ENCODE peak calls at places on chromosome 11, in eight cellular contexts. X is neural crest cell, I is sigmoid colon, K is MM.1S, V is testis, C is GM20000, R is epithelial cell of esophagus, A is psoas muscle. W is an unnamed sample.

GRCh38 chr11:60905551-60906113 is 753 bp downstream of the PRPF19 start:
- DNase-seq in R (peak; percentile 87), I (peak; percentile 58), X (no peak), C (no peak), V (no peak), K (peak; percentile 16), A (no peak), W (no peak)

GRCh38 chr11:9315078-9315688 is 790 bp upstream of the TMEM41B start:
- DNase-seq in R (peak; percentile 19), V (peak; percentile 24), C (no peak), A (no peak), X (peak; percentile 7), I (no peak), K (peak; percentile 18), W (no peak)

GRCh38 chr11:71478216-71478840 is 25.3 kb downstream of the NADSYN1 start:
- DNase-seq in A (no peak), V (no peak), K (no peak), I (no peak), C (no peak), X (no peak), R (no peak), W (no peak)

GRCh38 chr11:789951-790350 is at the start of gene CEND1:
- DNase-seq in R (peak; percentile 44), I (no peak), A (peak; percentile 45), C (peak; percentile 87), V (no peak), K (peak; percentile 61), X (no peak), W (peak; percentile 81)

GRCh38 chr11:119903389-119903788 is 174.4 kb upstream of the NECTIN1 start:
- DNase-seq in V (no peak), I (no peak), K (no peak), R (no peak), C (no peak), X (no peak), A (no peak), W (no peak)

GRCh38 chr11:77677138-77677537 is 39.5 kb upstream of the CLNS1A start:
- DNase-seq in R (no peak), X (no peak), I (no peak), K (no peak), V (no peak), C (no peak), A (no peak), W (no peak)

GRCh38 chr11:122069946-122070345 is 46.1 kb downstream of the BLID start:
- DNase-seq in A (peak; percentile 32), X (peak; percentile 64), C (peak; percentile 10), R (peak; percentile 56), V (peak; percentile 83), K (peak; percentile 90), I (peak; percentile 80), W (peak; percentile 10)

GRCh38 chr11:87374206-87374793 is 336.6 kb downstream of the TMEM135 start:
- DNase-seq in C (no peak), R (no peak), X (no peak), K (no peak), V (no peak), I (no peak), A (no peak), W (no peak)

GRCh38 chr11:35798423-35798822 is 135.8 kb downstream of the TRIM44 start:
- DNase-seq in R (peak; percentile 49), C (no peak), A (no peak), I (no peak), X (no peak), K (no peak), V (no peak), W (no peak)

GRCh38 chr11:35798983-35799382 is 136.4 kb downstream of the TRIM44 start:
- DNase-seq in R (peak; percentile 55), I (no peak), X (no peak), C (no peak), K (no peak), V (no peak), A (no peak), W (no peak)

GRCh38 chr11:35800970-35801953 is 138.7 kb downstream of the TRIM44 start:
- DNase-seq in K (no peak), R (no peak), X (no peak), C (peak; percentile 26), A (no peak), I (no peak), V (no peak), W (peak; percentile 24)

GRCh38 chr11:35802221-35802620 is 139.6 kb downstream of the TRIM44 start:
- DNase-seq in I (no peak), R (peak; percentile 24), V (peak; percentile 28), C (no peak), K (no peak), A (no peak), X (no peak), W (no peak)

GRCh38 chr11:35799655-35800054 is 137.1 kb downstream of the TRIM44 start:
- DNase-seq in X (no peak), K (no peak), A (no peak), C (no peak), R (no peak), I (no peak), V (no peak), W (no peak)
- TF ChIP-seq CTCF in X (peak; percentile 49), K (peak; percentile 12), A (peak; percentile 4), C (no peak), R (no peak), I (no peak), V (no peak), W (no peak)

GRCh38 chr11:14189874-14190273 is 169.1 kb downstream of the RRAS2 start:
- DNase-seq in C (no peak), K (no peak), X (no peak), V (peak; percentile 60), A (peak; percentile 52), I (peak; percentile 82), R (no peak), W (no peak)

GRCh38 chr11:14185461-14185860 is 173.5 kb downstream of the RRAS2 start:
- DNase-seq in I (no peak), A (no peak), R (no peak), V (no peak), C (no peak), X (no peak), K (no peak), W (no peak)

GRCh38 chr11:14193644-14194043 is 165.3 kb downstream of the RRAS2 start:
- DNase-seq in I (no peak), R (no peak), V (no peak), X (no peak), K (no peak), A (no peak), C (no peak), W (no peak)

GRCh38 chr11:14186376-14186775 is 172.6 kb downstream of the RRAS2 start:
- DNase-seq in A (no peak), V (no peak), I (no peak), K (no peak), X (no peak), C (no peak), R (no peak), W (no peak)

DNA sequence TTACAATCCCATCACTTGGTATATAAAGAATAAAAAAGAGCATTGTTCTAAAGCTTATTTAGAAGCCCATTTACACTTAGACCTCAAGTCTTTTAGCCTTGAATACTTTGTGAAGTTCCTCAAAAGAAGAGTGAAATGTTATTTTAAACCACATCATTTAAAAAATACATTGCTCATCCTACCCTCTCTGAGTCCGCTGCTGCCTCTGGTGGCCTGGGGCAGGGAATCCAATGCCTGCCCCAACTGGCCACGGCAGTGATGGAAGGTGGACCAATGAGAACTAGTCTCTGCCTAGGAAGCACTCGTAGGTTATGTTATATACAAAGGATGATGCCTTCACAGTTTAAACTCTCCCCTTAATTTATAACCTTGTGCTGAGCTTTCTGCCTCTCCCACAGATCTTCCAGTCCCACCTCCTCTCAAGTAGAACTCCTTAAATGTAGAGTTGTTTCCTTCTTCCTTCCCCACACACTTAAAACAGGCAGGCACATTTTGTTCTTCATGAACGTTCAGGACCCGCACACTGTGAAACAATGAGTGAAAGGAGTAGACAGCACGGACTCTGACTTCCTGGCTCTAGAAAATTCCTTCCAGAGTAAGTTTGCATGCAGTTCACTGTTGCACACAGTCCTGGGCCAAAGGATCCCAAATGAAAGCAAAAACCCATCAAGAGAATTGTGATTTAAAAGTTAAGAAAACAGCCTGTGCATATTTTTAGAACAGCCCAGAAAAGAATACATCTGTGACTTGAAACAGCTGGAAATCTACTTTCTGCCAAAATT is 167.8 kb downstream of the RRAS2 start:
- DNase-seq in I (no peak), A (no peak), C (no peak), R (no peak), X (no peak), K (peak; percentile 36), V (peak; percentile 22), W (no peak)
- TF ChIP-seq CTCF in I (no peak), A (no peak), C (no peak), R (no peak), X (no peak), K (no peak), V (no peak), W (no peak)

GRCh38 chr11:65833297-65834030 is at the start of gene SNX32:
- DNase-seq in A (peak; percentile 97), K (peak; percentile 86), C (peak; percentile 98), X (peak; percentile 96), R (peak; percentile 93), V (peak; percentile 97), I (peak; percentile 97), W (peak; percentile 100)

GRCh38 chr11:65829459-65829858 is 4.3 kb upstream of the SNX32 start:
- DNase-seq in V (no peak), K (no peak), I (no peak), X (no peak), C (no peak), A (no peak), R (no peak), W (no peak)

DNA sequence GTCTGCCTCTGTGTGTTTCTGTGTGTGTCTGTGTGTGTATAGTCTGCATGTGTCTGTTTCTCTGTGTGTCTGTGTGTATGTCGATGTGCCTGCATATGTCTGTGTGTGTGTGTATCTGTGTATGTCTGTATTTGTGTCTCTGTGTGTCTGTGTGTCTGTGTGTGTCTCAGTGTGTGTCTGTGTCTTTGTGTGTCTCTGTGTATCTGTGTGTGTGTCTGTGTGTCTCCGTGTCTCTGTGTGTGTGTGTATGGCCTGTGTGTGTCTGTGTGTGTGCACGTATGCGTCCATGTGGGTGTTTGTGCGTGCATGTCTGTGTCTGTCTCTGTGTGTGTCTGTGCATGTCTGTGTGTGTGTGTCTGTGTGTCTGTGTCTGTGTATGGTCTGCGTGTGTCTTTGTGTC is 439 bp downstream of the SNX32 start:
- DNase-seq in X (no peak), C (no peak), A (no peak), R (no peak), K (no peak), I (no peak), V (no peak), W (no peak)
- TF ChIP-seq CTCF in X (no peak), C (no peak), A (no peak), R (no peak), K (no peak), I (no peak), V (no peak), W (no peak)

DNA sequence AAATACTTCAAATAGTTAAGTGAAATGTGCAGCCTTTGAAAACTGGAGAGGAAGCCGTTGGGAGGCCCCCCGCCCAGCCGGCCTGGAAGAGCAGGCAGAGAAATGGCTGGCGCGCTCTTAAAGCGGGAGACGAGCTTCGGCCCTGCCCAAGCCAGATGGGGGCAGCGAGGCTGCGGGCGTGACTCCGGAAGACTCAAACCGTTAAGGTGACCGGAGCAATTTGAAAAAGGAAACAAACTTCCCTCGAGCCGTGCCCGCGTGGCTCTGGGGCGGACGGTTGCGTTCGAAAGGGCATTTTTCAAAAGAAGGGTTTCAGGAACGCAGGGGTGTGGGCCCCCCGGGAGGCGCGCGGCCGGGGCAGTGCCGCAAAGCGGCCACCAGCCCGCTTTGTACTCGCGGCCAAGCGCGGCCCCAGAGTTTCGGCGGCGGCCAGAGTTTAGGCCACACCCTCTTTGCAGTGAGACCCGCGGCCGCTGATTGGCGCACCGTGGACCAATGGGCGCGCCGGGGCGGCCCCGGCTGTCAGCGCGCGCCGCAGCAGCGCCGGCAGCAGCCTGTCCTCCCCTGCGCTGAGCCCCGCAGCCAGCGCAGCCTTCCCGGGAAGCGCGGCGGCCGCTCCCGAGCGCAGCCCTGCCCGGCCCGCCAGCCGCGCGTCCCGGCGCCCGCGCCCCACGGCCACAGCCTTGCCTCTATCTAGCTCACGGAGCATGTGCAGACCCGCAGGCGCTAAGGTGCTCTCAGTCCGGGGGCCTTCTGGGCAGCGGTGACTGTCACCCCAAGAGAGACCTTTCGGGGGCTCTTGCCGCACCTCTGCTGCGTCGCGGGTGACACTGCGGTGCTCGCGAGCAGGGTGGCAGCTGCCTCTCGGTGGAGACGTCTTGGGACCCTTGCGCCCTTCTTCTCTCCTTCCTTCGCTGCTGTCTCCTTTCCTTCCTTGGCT is at the start of gene NAV2:
- DNase-seq in R (peak; percentile 93), C (peak; percentile 95), V (peak; percentile 96), K (peak; percentile 90), I (peak; percentile 97), A (peak; percentile 93), X (peak; percentile 83), W (peak; percentile 93)
- TF ChIP-seq CTCF in R (no peak), C (no peak), V (no peak), K (no peak), I (no peak), A (no peak), X (no peak), W (no peak)

W was measured in GM10248.